ENCODE peak calls at places on chromosomes 3 and 15, in four cellular contexts. F is stomach, V is Peyer's patch, O is PC-3. Y is an unnamed sample.

GRCh38 chr15:40046721-40047412 is 7.9 kb upstream of the SRP14 start:
- DNase-seq in F (no peak), V (no peak), O (peak; percentile 89), Y (no peak)

GRCh38 chr3:11532865-11533490 is 110.7 kb downstream of the VGLL4 start:
- DNase-seq in V (no peak), O (no peak), F (no peak), Y (no peak)

GRCh38 chr3:106030620-106030945 is 161.8 kb upstream of the CBLB start:
- DNase-seq in V (no peak), O (peak; percentile 87), F (no peak), Y (no peak)

GRCh38 chr3:31448035-31448881 is 84.5 kb upstream of the STT3B start:
- DNase-seq in V (peak; percentile 71), F (peak; percentile 50), O (peak; percentile 59), Y (no peak)

GRCh38 chr15:79007066-79007465 is 62.2 kb upstream of the CTSH start:
- DNase-seq in F (peak; percentile 63), O (peak; percentile 32), V (peak; percentile 80), Y (no peak)

GRCh38 chr3:144403040-144403457 is 431.4 kb downstream of the DIPK2A start:
- DNase-seq in O (peak; percentile 44), V (no peak), F (no peak), Y (no peak)

GRCh38 chr3:65042675-65043074 is 354.9 kb upstream of the ADAMTS9 start:
- DNase-seq in F (no peak), V (no peak), O (no peak), Y (no peak)

GRCh38 chr15:78070049-78070698 is 7.3 kb downstream of the TBC1D2B start:
- DNase-seq in F (no peak), V (peak; percentile 79), O (peak; percentile 45), Y (no peak)

GRCh38 chr3:158148218-158148617 is 38.3 kb downstream of the RSRC1 start:
- DNase-seq in V (no peak), O (no peak), F (no peak), Y (no peak)

GRCh38 chr3:10367466-10367865 is 46.6 kb upstream of the SEC13 start:
- DNase-seq in O (no peak), V (no peak), F (no peak), Y (no peak)

GRCh38 chr3:176964656-176965055 is 232.6 kb downstream of the TBL1XR1 start:
- DNase-seq in O (no peak), V (no peak), F (no peak), Y (no peak)

GRCh38 chr3:110413807-110414748 is 657.5 kb upstream of the NECTIN3 start:
- DNase-seq in O (peak; percentile 70), V (no peak), F (no peak), Y (no peak)

GRCh38 chr3:27568393-27568792 is 84.2 kb upstream of the SLC4A7 start:
- DNase-seq in V (peak; percentile 60), F (peak; percentile 34), O (peak; percentile 87), Y (no peak)

DNA sequence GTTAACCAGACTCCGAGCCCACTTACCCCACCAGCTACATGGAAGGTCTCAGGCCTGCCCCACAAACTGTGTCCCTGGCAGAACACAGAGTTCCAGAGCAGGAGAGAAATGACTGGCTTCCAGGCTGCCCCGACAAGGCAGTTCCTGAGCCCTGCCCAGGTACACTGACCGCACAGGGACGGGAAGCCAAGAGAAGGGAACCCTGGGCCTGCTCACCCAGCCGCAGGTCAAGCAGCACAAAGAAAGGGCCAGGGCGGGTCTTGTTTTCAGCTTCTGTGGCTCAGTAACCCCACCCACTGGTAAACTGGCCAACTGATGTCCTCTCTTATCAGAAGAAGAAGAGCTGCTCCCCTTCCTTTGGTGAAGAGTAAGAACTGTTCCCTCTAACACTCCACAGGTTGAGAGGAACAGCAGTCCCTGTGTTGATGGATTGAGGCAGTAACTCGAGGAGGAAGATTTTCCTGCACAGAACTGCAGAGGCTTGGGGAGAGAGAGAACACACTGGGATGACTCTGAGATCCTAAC is 68.4 kb downstream of the CRTC3 start:
- DNase-seq in F (peak; percentile 79), V (peak; percentile 84), O (no peak), Y (peak; percentile 21)
- TF ChIP-seq CTCF in F (peak; percentile 17), V (peak; percentile 15), O (no peak), Y (no peak)

GRCh38 chr3:189508784-189509489 is 122.3 kb upstream of the TP63 start:
- DNase-seq in V (no peak), O (no peak), F (no peak), Y (no peak)

GRCh38 chr3:189512824-189513223 is 118.4 kb upstream of the TP63 start:
- DNase-seq in V (no peak), F (no peak), O (no peak), Y (no peak)

GRCh38 chr3:189513281-189514151 is 117.7 kb upstream of the TP63 start:
- DNase-seq in V (peak; percentile 66), F (no peak), O (peak; percentile 84), Y (no peak)

GRCh38 chr3:189515916-189516531 is 115.2 kb upstream of the TP63 start:
- DNase-seq in V (no peak), O (no peak), F (no peak), Y (no peak)

DNA sequence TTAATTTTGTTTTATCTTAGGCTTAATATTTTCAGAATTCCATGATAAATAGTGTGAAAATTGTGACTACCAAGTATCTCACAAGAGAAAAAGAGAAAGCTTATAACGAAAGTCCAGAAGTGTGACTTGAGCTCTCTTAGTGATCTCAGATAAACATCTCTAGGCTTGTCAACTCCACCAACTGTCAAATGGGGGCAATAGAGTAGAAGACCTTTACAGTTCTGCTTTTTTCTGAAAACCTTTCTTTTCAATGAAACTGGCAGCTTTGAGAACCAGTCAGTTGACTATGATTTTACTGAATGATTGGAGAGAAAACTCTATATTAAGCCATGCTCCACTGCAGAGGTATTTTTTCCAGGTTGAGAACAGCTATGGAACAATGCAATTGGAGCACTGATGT is 119.2 kb upstream of the TP63 start:
- DNase-seq in F (no peak), O (no peak), V (no peak), Y (no peak)
- TF ChIP-seq CTCF in F (no peak), O (no peak), V (no peak), Y (no peak)

GRCh38 chr3:96213393-96213792 is 601.0 kb upstream of the EPHA6 start:
- DNase-seq in V (no peak), F (no peak), O (peak; percentile 36), Y (no peak)
- TF ChIP-seq CTCF in V (no peak), F (no peak), O (peak; percentile 61), Y (no peak)

GRCh38 chr3:119898478-119899177 is 116.7 kb downstream of the NR1I2 start:
- DNase-seq in O (peak; percentile 19), V (no peak), F (no peak), Y (no peak)
- TF ChIP-seq CTCF in O (no peak), V (no peak), F (no peak), Y (no peak)

GRCh38 chr15:51622269-51623180 is at the start of gene DMXL2:
- DNase-seq in O (peak; percentile 81), V (peak; percentile 83), F (peak; percentile 83), Y (peak; percentile 50)

GRCh38 chr15:51623386-51623938 is 891 bp upstream of the DMXL2 start:
- DNase-seq in F (no peak), V (peak; percentile 61), O (peak; percentile 66), Y (no peak)

GRCh38 chr15:51620647-51621046 is 1.9 kb downstream of the DMXL2 start:
- DNase-seq in F (no peak), O (no peak), V (no peak), Y (no peak)

GRCh38 chr15:51621155-51621554 is 1.4 kb downstream of the DMXL2 start:
- DNase-seq in O (no peak), F (no peak), V (no peak), Y (no peak)

DNA sequence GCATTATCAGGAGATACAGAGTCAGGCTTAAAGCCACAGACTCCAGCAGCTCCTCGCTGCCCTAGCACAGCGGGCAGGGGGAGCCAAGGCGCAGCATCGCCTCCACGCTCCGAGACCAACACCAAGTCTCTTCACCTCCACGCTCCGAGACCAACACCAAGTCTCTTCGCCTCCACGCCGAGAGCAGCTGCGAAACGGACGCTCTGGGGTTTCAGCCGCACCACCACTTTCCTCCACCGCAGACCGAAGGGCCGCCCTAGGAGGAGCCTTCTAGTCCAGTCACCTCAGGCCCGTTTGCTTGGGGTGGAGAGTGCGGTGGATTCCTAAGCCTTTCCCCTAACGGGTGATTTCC is 678 bp downstream of the DMXL2 start:
- DNase-seq in V (peak; percentile 67), O (peak; percentile 46), F (peak; percentile 42), Y (peak; percentile 23)
- TF ChIP-seq CTCF in V (peak; percentile 25), O (no peak), F (no peak), Y (no peak)

DNA sequence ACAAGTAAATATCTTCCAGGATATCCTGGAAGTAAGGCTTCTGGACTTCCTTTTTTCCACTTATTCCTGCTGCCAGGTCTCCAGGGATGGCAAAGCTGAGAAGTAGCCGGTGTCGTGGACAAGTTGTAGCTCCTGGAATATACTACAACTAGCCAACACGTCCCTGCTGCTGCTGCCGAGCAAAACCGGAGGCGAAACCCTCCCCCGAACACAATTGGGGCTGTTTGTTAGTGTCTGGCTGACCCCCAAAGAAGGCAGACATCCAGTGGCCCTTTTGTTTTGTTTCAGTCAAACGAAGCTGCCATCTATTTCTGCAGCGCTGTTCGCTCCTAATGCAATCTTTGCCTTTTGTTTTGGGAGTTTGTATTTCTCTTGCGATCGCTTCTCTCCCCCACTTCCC is 45.3 kb upstream of the EIF5A2 start:
- DNase-seq in O (no peak), V (no peak), F (no peak), Y (no peak)
- TF ChIP-seq CTCF in O (no peak), V (no peak), F (no peak), Y (no peak)

DNA sequence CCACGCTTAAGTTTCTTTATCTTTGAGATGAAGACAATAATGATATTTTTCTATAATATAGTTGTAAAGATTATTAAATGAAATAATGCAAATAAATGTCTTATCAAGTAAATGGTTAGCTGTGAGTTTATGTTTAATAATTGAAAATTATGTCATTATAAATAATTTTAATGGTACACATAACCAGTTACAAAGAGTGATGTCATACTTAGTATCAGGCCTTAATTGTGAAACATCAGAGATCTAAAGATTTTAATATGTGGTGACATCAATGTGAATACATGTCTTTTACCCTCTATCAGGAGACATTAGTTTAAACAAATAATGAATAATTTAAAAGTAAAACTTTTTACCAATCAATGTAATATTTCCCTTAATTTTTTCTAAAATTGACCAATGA is 63.8 kb upstream of the P2RY1 start:
- DNase-seq in V (no peak), F (no peak), O (no peak), Y (no peak)
- TF ChIP-seq CTCF in V (no peak), F (no peak), O (no peak), Y (no peak)